ENCODE peak calls at places on chromosomes 4 and X, in five cellular contexts. K is endothelial cell of umbilical vein, D is gastrocnemius medialis, C is GM13977, F is AG09309. L is an unnamed sample.
A peak's percentile ranks its signal among the peaks of the same experiment; 100 is the strongest.

GRCh38 chrX:23616361-23616760 is 50.9 kb upstream of the PRDX4 start:
- DNase-seq in K (peak; percentile 12), D (no peak), C (peak; percentile 24), F (peak; percentile 4), L (no peak)

GRCh38 chrX:41457618-41458192 is 10.6 kb downstream of the NYX start:
- DNase-seq in K (no peak), D (no peak), C (no peak), F (no peak), L (no peak)

GRCh38 chr4:165464338-165464737 is 85.5 kb downstream of the CPE start:
- DNase-seq in K (no peak), D (no peak), C (no peak), F (no peak), L (no peak)

GRCh38 chr4:37890501-37891220 is at the start of gene TBC1D1:
- DNase-seq in K (no peak), D (peak; percentile 92), C (peak; percentile 72), F (no peak), L (no peak)

GRCh38 chr4:138542191-138542771 is 300.1 kb upstream of the SLC7A11 start:
- DNase-seq in K (no peak), D (no peak), C (no peak), F (no peak), L (no peak)

GRCh38 chrX:37679888-37680287 is 5.7 kb upstream of the XK start:
- DNase-seq in K (no peak), D (no peak), C (no peak), F (no peak), L (no peak)

GRCh38 chrX:38847206-38847902 is 46.1 kb downstream of the MID1IP1 start:
- DNase-seq in K (no peak), D (no peak), C (no peak), F (no peak), L (no peak)

GRCh38 chr4:77432702-77433101 is 172.9 kb upstream of the CXCL13 start:
- DNase-seq in K (no peak), D (no peak), C (no peak), F (no peak), L (no peak)

GRCh38 chrX:41001327-41001726 is 83.9 kb upstream of the USP9X start:
- DNase-seq in K (no peak), D (no peak), C (no peak), F (no peak), L (no peak)

GRCh38 chr4:24471623-24472510 is 112.5 kb downstream of the DHX15 start:
- DNase-seq in K (no peak), D (no peak), C (peak; percentile 63), F (no peak), L (no peak)

GRCh38 chr4:8108261-8108660 is 50.4 kb downstream of the ABLIM2 start:
- DNase-seq in K (no peak), D (no peak), C (no peak), F (no peak), L (no peak)

GRCh38 chr4:94603170-94603747 is 151.5 kb downstream of the PDLIM5 start:
- DNase-seq in K (peak; percentile 67), D (peak; percentile 63), C (no peak), F (no peak), L (peak; percentile 25)

GRCh38 chrX:39725928-39726619 is 371.7 kb downstream of the BCOR start:
- DNase-seq in K (peak; percentile 3), D (no peak), C (no peak), F (peak; percentile 81), L (peak; percentile 45)

GRCh38 chr4:155762351-155762750 is 3.5 kb downstream of the GUCY1B1 start:
- DNase-seq in K (no peak), D (no peak), C (no peak), F (no peak), L (no peak)

GRCh38 chr4:99404595-99405287 is 30.4 kb downstream of the ADH7 start:
- DNase-seq in K (peak; percentile 29), D (peak; percentile 28), C (peak; percentile 58), F (no peak), L (peak; percentile 80)

GRCh38 chr4:78829296-78829695 is 53.1 kb downstream of the BMP2K start:
- DNase-seq in K (no peak), D (no peak), C (no peak), F (no peak), L (no peak)

GRCh38 chrX:123878177-123878576 is 18.3 kb downstream of the XIAP start:
- DNase-seq in K (peak; percentile 41), D (no peak), C (no peak), F (no peak), L (no peak)

GRCh38 chr4:140689628-140690027 is 66.6 kb downstream of the TBC1D9 start:
- DNase-seq in K (no peak), D (no peak), C (no peak), F (no peak), L (no peak)

L was measured in HS-5.